ENCODE peak calls at places on chromosomes 5 and 9, in nine cellular contexts. One of them, this sample, is unnamed.
A peak's percentile ranks its signal among the peaks of the same experiment; 100 is the strongest.

GRCh38 chr9:82183181-82183860 is 194.7 kb downstream of the SPATA31D1 start:
- DNase-seq in T-helper 9 cell: no peak
- DNase-seq in H54: no peak
- DNase-seq in sigmoid colon: no peak
- DNase-seq in NCI-H446 treated with DMSO at 0.1 percent for 48 hours: no peak
- DNase-seq in endothelial cell: no peak
- DNase-seq in left lobe of liver: no peak
- DNase-seq in activated CD8-positive, alpha-beta memory T cell treated with anti-CD3 and anti-CD28 coated beads, Interleukin-2, amount 50 U/mL, for 48 hours: no peak
- DNase-seq in C1 segment of cervical spinal cord: no peak
- DNase-seq in this sample: no peak

GRCh38 chr9:109014267-109015025 is 1.1 kb upstream of the CTNNAL1 start:
- DNase-seq in T-helper 9 cell: no peak
- DNase-seq in H54: no peak
- DNase-seq in sigmoid colon: no peak
- DNase-seq in NCI-H446 treated with DMSO at 0.1 percent for 48 hours: no peak
- DNase-seq in endothelial cell: no peak
- DNase-seq in left lobe of liver: no peak
- DNase-seq in activated CD8-positive, alpha-beta memory T cell treated with anti-CD3 and anti-CD28 coated beads, Interleukin-2, amount 50 U/mL, for 48 hours: no peak
- DNase-seq in C1 segment of cervical spinal cord: no peak
- DNase-seq in this sample: no peak

GRCh38 chr5:55894135-55894534 is 43.0 kb downstream of the IL31RA start:
- DNase-seq in T-helper 9 cell: no peak
- DNase-seq in H54: no peak
- DNase-seq in sigmoid colon: no peak
- DNase-seq in NCI-H446 treated with DMSO at 0.1 percent for 48 hours: no peak
- DNase-seq in endothelial cell: no peak
- DNase-seq in left lobe of liver: no peak
- DNase-seq in activated CD8-positive, alpha-beta memory T cell treated with anti-CD3 and anti-CD28 coated beads, Interleukin-2, amount 50 U/mL, for 48 hours: no peak
- DNase-seq in C1 segment of cervical spinal cord: no peak
- DNase-seq in this sample: no peak

GRCh38 chr5:135953850-135954249 is 933 bp downstream of the LECT2 start:
- DNase-seq in T-helper 9 cell: no peak
- DNase-seq in H54: no peak
- DNase-seq in sigmoid colon: no peak
- DNase-seq in NCI-H446 treated with DMSO at 0.1 percent for 48 hours: no peak
- DNase-seq in endothelial cell: no peak
- DNase-seq in left lobe of liver: no peak
- DNase-seq in activated CD8-positive, alpha-beta memory T cell treated with anti-CD3 and anti-CD28 coated beads, Interleukin-2, amount 50 U/mL, for 48 hours: no peak
- DNase-seq in C1 segment of cervical spinal cord: no peak
- DNase-seq in this sample: no peak

GRCh38 chr5:8729437-8729836 is 816.4 kb downstream of the SEMA5A start:
- DNase-seq in T-helper 9 cell: no peak
- DNase-seq in H54: no peak
- DNase-seq in sigmoid colon: no peak
- DNase-seq in NCI-H446 treated with DMSO at 0.1 percent for 48 hours: no peak
- DNase-seq in endothelial cell: no peak
- DNase-seq in left lobe of liver: no peak
- DNase-seq in activated CD8-positive, alpha-beta memory T cell treated with anti-CD3 and anti-CD28 coated beads, Interleukin-2, amount 50 U/mL, for 48 hours: no peak
- DNase-seq in C1 segment of cervical spinal cord: no peak
- DNase-seq in this sample: no peak

GRCh38 chr5:147208134-147208533 is 26.7 kb upstream of the STK32A start:
- DNase-seq in T-helper 9 cell: no peak
- DNase-seq in H54: no peak
- DNase-seq in sigmoid colon: no peak
- DNase-seq in NCI-H446 treated with DMSO at 0.1 percent for 48 hours: no peak
- DNase-seq in endothelial cell: no peak
- DNase-seq in left lobe of liver: no peak
- DNase-seq in activated CD8-positive, alpha-beta memory T cell treated with anti-CD3 and anti-CD28 coated beads, Interleukin-2, amount 50 U/mL, for 48 hours: no peak
- DNase-seq in C1 segment of cervical spinal cord: peak; percentile 41
- DNase-seq in this sample: no peak

GRCh38 chr9:127020036-127020435 is 102.4 kb downstream of the ANGPTL2 start:
- DNase-seq in T-helper 9 cell: no peak
- DNase-seq in H54: no peak
- DNase-seq in sigmoid colon: no peak
- DNase-seq in NCI-H446 treated with DMSO at 0.1 percent for 48 hours: no peak
- DNase-seq in endothelial cell: no peak
- DNase-seq in left lobe of liver: no peak
- DNase-seq in activated CD8-positive, alpha-beta memory T cell treated with anti-CD3 and anti-CD28 coated beads, Interleukin-2, amount 50 U/mL, for 48 hours: no peak
- DNase-seq in C1 segment of cervical spinal cord: no peak
- DNase-seq in this sample: no peak

GRCh38 chr5:10248378-10249260 is 1.1 kb downstream of the ATPSCKMT start:
- DNase-seq in T-helper 9 cell: no peak
- DNase-seq in H54: no peak
- DNase-seq in sigmoid colon: no peak
- DNase-seq in NCI-H446 treated with DMSO at 0.1 percent for 48 hours: peak; percentile 40
- DNase-seq in endothelial cell: no peak
- DNase-seq in left lobe of liver: no peak
- DNase-seq in activated CD8-positive, alpha-beta memory T cell treated with anti-CD3 and anti-CD28 coated beads, Interleukin-2, amount 50 U/mL, for 48 hours: no peak
- DNase-seq in C1 segment of cervical spinal cord: no peak
- DNase-seq in this sample: no peak

GRCh38 chr5:59666709-59667108 is 226.8 kb downstream of the PDE4D start:
- DNase-seq in T-helper 9 cell: no peak
- DNase-seq in H54: no peak
- DNase-seq in sigmoid colon: no peak
- DNase-seq in NCI-H446 treated with DMSO at 0.1 percent for 48 hours: peak; percentile 13
- DNase-seq in endothelial cell: no peak
- DNase-seq in left lobe of liver: no peak
- DNase-seq in activated CD8-positive, alpha-beta memory T cell treated with anti-CD3 and anti-CD28 coated beads, Interleukin-2, amount 50 U/mL, for 48 hours: no peak
- DNase-seq in C1 segment of cervical spinal cord: no peak
- DNase-seq in this sample: no peak

GRCh38 chr9:1959347-1959746 is 55.8 kb upstream of the SMARCA2 start:
- DNase-seq in T-helper 9 cell: no peak
- DNase-seq in H54: no peak
- DNase-seq in sigmoid colon: no peak
- DNase-seq in NCI-H446 treated with DMSO at 0.1 percent for 48 hours: no peak
- DNase-seq in endothelial cell: no peak
- DNase-seq in left lobe of liver: no peak
- DNase-seq in activated CD8-positive, alpha-beta memory T cell treated with anti-CD3 and anti-CD28 coated beads, Interleukin-2, amount 50 U/mL, for 48 hours: no peak
- DNase-seq in C1 segment of cervical spinal cord: no peak
- DNase-seq in this sample: no peak

GRCh38 chr5:172725785-172726184 is 45.2 kb downstream of the DUSP1 start:
- DNase-seq in T-helper 9 cell: no peak
- DNase-seq in H54: no peak
- DNase-seq in sigmoid colon: no peak
- DNase-seq in NCI-H446 treated with DMSO at 0.1 percent for 48 hours: no peak
- DNase-seq in endothelial cell: no peak
- DNase-seq in left lobe of liver: no peak
- DNase-seq in activated CD8-positive, alpha-beta memory T cell treated with anti-CD3 and anti-CD28 coated beads, Interleukin-2, amount 50 U/mL, for 48 hours: no peak
- DNase-seq in C1 segment of cervical spinal cord: no peak
- DNase-seq in this sample: no peak

GRCh38 chr9:88991066-88992030 is at the start of gene S1PR3:
- DNase-seq in T-helper 9 cell: no peak
- DNase-seq in H54: peak; percentile 82
- DNase-seq in sigmoid colon: peak; percentile 83
- DNase-seq in NCI-H446 treated with DMSO at 0.1 percent for 48 hours: no peak
- DNase-seq in endothelial cell: peak; percentile 64
- DNase-seq in left lobe of liver: peak; percentile 53
- DNase-seq in activated CD8-positive, alpha-beta memory T cell treated with anti-CD3 and anti-CD28 coated beads, Interleukin-2, amount 50 U/mL, for 48 hours: peak; percentile 71
- DNase-seq in C1 segment of cervical spinal cord: no peak
- DNase-seq in this sample: no peak

GRCh38 chr5:64165500-64166200 is at the start of gene RNF180:
- DNase-seq in T-helper 9 cell: no peak
- DNase-seq in H54: no peak
- DNase-seq in sigmoid colon: peak; percentile 69
- DNase-seq in NCI-H446 treated with DMSO at 0.1 percent for 48 hours: no peak
- DNase-seq in endothelial cell: peak; percentile 73
- DNase-seq in left lobe of liver: peak; percentile 74
- DNase-seq in activated CD8-positive, alpha-beta memory T cell treated with anti-CD3 and anti-CD28 coated beads, Interleukin-2, amount 50 U/mL, for 48 hours: no peak
- DNase-seq in C1 segment of cervical spinal cord: no peak
- DNase-seq in this sample: no peak

GRCh38 chr5:14142202-14142855 is 813 bp upstream of the TRIO start:
- DNase-seq in T-helper 9 cell: no peak
- DNase-seq in H54: no peak
- DNase-seq in sigmoid colon: no peak
- DNase-seq in NCI-H446 treated with DMSO at 0.1 percent for 48 hours: no peak
- DNase-seq in endothelial cell: no peak
- DNase-seq in left lobe of liver: no peak
- DNase-seq in activated CD8-positive, alpha-beta memory T cell treated with anti-CD3 and anti-CD28 coated beads, Interleukin-2, amount 50 U/mL, for 48 hours: no peak
- DNase-seq in C1 segment of cervical spinal cord: no peak
- DNase-seq in this sample: no peak

GRCh38 chr9:127647451-127647850 is 35.4 kb downstream of the STXBP1 start:
- DNase-seq in T-helper 9 cell: no peak
- DNase-seq in H54: no peak
- DNase-seq in sigmoid colon: no peak
- DNase-seq in NCI-H446 treated with DMSO at 0.1 percent for 48 hours: no peak
- DNase-seq in endothelial cell: no peak
- DNase-seq in left lobe of liver: no peak
- DNase-seq in activated CD8-positive, alpha-beta memory T cell treated with anti-CD3 and anti-CD28 coated beads, Interleukin-2, amount 50 U/mL, for 48 hours: no peak
- DNase-seq in C1 segment of cervical spinal cord: no peak
- DNase-seq in this sample: no peak